ENCODE peak calls at places on chromosomes 16 and 17, in nine cellular contexts. Z is GM23338; H is uterus; P is left ventricle myocardium inferior; J is IMR-90; U is CD4-positive, alpha-beta memory T cell; C is heart left ventricle; S is transverse colon; W is HAP-1. O is an unnamed sample. For H3K4me1, the result is how much of the 10 kb centered on the place peaks cover.

GRCh38 chr16:73846292-73846849 is 450.2 kb upstream of the PSMD7 start:
- DNase-seq in P (no peak), S (no peak), C (no peak), J (no peak), Z (peak), U (no peak), H (no peak), W (no peak), O (no peak)

GRCh38 chr16:68324780-68325357 is 14.1 kb downstream of the PRMT7 start:
- DNase-seq in J (no peak), W (no peak), Z (no peak), U (no peak), C (no peak), H (no peak), P (no peak), S (no peak), O (no peak)

GRCh38 chr16:50763211-50763610 is 21.3 kb downstream of the CYLD start:
- DNase-seq in C (no peak), Z (no peak), S (no peak), H (no peak), J (peak), P (no peak), U (no peak), W (no peak), O (no peak)

GRCh38 chr16:7513429-7513828 is 180.8 kb downstream of the RBFOX1 start:
- DNase-seq in U (no peak), Z (peak), H (no peak), J (no peak), C (no peak), P (no peak), W (no peak), S (no peak), O (peak)

GRCh38 chr16:55494994-55495421 is 13.9 kb upstream of the LPCAT2 start:
- DNase-seq in Z (peak), W (no peak), S (peak), J (peak), U (no peak), P (no peak), H (peak), C (no peak), O (peak)

GRCh38 chr17:14381606-14382005 is 80.7 kb downstream of the HS3ST3B1 start:
- DNase-seq in J (no peak), W (no peak), H (no peak), S (no peak), C (no peak), P (no peak), U (no peak), Z (no peak), O (no peak)

GRCh38 chr17:16962804-16963203 is 9.1 kb downstream of the TNFRSF13B start:
- DNase-seq in U (no peak), J (no peak), W (no peak), C (no peak), Z (peak), S (no peak), P (no peak), H (no peak), O (no peak)

GRCh38 chr17:8223356-8224063 is 13.1 kb upstream of the AURKB start:
- DNase-seq in U (no peak), J (peak), P (peak), C (peak), S (peak), H (peak), W (peak), Z (peak), O (peak)

GRCh38 chr17:18920911-18921441 is 31.0 kb upstream of the SLC5A10 start:
- DNase-seq in U (no peak), C (no peak), W (no peak), P (no peak), S (peak), Z (no peak), H (no peak), J (peak), O (no peak)

GRCh38 chr17:32446949-32447348 is 2.6 kb downstream of the PSMD11 start:
- DNase-seq in U (no peak), P (no peak), C (no peak), W (no peak), S (no peak), J (no peak), H (no peak), Z (no peak), O (no peak)

GRCh38 chr17:5364156-5364555 is 55.3 kb downstream of the NUP88 start:
- DNase-seq in H (no peak), J (peak), C (no peak), S (no peak), Z (no peak), U (no peak), W (no peak), P (no peak), O (no peak)

GRCh38 chr16:87968541-87968940 is 17.3 kb downstream of the BANP start:
- DNase-seq in Z (no peak), W (no peak), C (no peak), H (no peak), U (no peak), P (no peak), J (peak), S (no peak), O (no peak)

GRCh38 chr16:57994778-57995177 is 5.7 kb downstream of the ZNF319 start:
- DNase-seq in U (peak), C (peak), W (peak), H (no peak), S (peak), P (peak), J (peak), Z (peak), O (peak)

GRCh38 chr16:66521951-66522771 is 27.8 kb downstream of the TK2 start:
- DNase-seq in Z (no peak), H (no peak), U (peak), C (no peak), P (peak), S (peak), J (peak), W (no peak), O (no peak)

GRCh38 chr17:41717408-41718286 is 5.5 kb downstream of the GAST start:
- DNase-seq in Z (no peak), C (no peak), H (no peak), J (peak), U (peak), S (no peak), P (no peak), W (no peak), O (no peak)

GRCh38 chr17:50866261-50866949 is at the start of gene TOB1:
- DNase-seq in S (peak), J (peak), Z (peak), W (peak), H (peak), C (peak), P (peak), U (peak), O (peak)

GRCh38 chr17:50866950-50867855 is 1.0 kb upstream of the TOB1 start:
- DNase-seq in S (peak), W (peak), Z (peak), P (peak), H (peak), J (peak), C (peak), U (peak), O (peak)

GRCh38 chr17:50867856-50868438 is 1.8 kb upstream of the TOB1 start:
- DNase-seq in H (no peak), J (peak), Z (no peak), C (no peak), S (no peak), W (no peak), U (no peak), P (no peak), O (no peak)

GRCh38 chr17:50865868-50866260 is 290 bp downstream of the TOB1 start:
- DNase-seq in Z (no peak), U (no peak), J (no peak), W (no peak), H (no peak), P (no peak), S (no peak), C (no peak), O (no peak)

DNA sequence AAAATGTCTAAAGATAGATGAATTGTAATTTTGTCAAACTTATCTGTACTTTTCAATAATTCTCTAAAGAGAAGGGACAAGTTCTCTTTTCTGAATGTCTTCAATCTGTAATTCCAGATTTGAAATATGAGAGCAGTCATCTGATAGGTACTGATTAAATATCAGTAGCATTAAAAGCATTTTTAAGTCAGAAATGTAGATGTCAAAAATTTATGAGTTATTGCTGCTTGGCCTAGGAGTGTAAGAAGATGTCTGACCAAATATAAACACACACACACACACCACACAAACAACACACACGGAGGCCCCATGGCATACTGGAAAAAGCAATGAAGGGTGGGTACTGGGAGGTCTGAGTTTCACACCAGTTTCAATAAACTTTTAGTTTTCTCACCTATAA is 2.4 kb upstream of the TOB1 start:
- DNase-seq in U (no peak), H (no peak), J (no peak), W (no peak), S (no peak), Z (no peak), C (no peak), P (no peak), O (no peak)
- H3K4me3 ChIP-seq in U (peak), H (no peak), J (no peak), W (no peak), S (no peak), Z (peak), C (peak), P (peak), O (peak)

GRCh38 chr16:48734220-48734619 is 124.2 kb upstream of the N4BP1 start:
- DNase-seq in C (no peak), S (no peak), W (no peak), Z (no peak), U (no peak), H (no peak), J (no peak), P (no peak), O (no peak)
- H3K4me1 ChIP-seq in C (under half), S (under half), W (under half), Z (under half), U (under half), H (under half), J (under half), P (under half), O (under half)

GRCh38 chr16:69918241-69918640 is 32.9 kb upstream of the CLEC18A start:
- DNase-seq in S (no peak), W (peak), J (peak), U (no peak), Z (no peak), P (no peak), C (no peak), H (no peak), O (no peak)

GRCh38 chr16:69916445-69916844 is 34.7 kb upstream of the CLEC18A start:
- DNase-seq in J (no peak), W (no peak), C (no peak), H (no peak), Z (no peak), P (no peak), S (no peak), U (no peak), O (no peak)

GRCh38 chr16:69921125-69921524 is 30.0 kb upstream of the CLEC18A start:
- DNase-seq in P (no peak), U (no peak), H (no peak), J (peak), W (no peak), Z (no peak), C (no peak), S (no peak), O (no peak)

GRCh38 chr16:69917311-69917710 is 33.8 kb upstream of the CLEC18A start:
- DNase-seq in W (no peak), U (no peak), C (no peak), H (no peak), J (no peak), Z (no peak), S (no peak), P (no peak), O (no peak)

DNA sequence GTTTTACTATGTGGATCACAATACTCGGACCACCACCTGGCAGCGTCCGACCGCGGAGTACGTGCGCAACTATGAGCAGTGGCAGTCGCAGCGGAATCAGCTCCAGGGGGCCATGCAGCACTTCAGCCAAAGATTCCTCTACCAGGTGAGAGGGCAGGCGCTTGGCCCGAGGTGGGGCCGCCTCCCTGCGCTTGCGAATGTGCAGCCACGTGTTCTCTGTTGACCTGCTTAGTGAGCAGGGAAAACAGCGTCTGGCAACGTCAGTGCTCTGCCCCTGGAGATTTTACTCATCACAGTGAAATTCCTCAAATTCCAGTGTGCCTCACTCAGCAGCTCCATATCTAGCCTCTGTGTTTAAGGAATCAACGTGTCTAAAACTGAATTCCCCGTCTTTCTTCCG is 33.4 kb upstream of the CLEC18A start:
- DNase-seq in U (no peak), W (peak), J (peak), S (no peak), P (no peak), C (no peak), Z (peak), H (peak), O (no peak)
- H3K4me3 ChIP-seq in U (no peak), W (no peak), J (peak), S (no peak), P (no peak), C (no peak), Z (no peak), H (peak), O (no peak)

GRCh38 chr17:77407321-77408277 is 266.8 kb downstream of the SEC14L1 start:
- DNase-seq in W (no peak), U (no peak), P (no peak), S (peak), J (no peak), C (no peak), H (peak), Z (no peak), O (no peak)
- H3K4me1 ChIP-seq in W (under half), U (half or more), P (half or more), S (half or more), J (half or more), C (half or more), H (half or more), Z (under half), O (under half)

GRCh38 chr17:63634816-63635215 is 12.6 kb downstream of the MAP3K3 start:
- DNase-seq in H (no peak), S (no peak), W (no peak), C (no peak), U (no peak), P (no peak), J (no peak), Z (no peak), O (no peak)

GRCh38 chr17:63635313-63635712 is 13.1 kb downstream of the MAP3K3 start:
- DNase-seq in Z (no peak), U (no peak), P (no peak), J (no peak), S (no peak), W (no peak), C (no peak), H (no peak), O (no peak)

GRCh38 chr17:63633742-63634141 is 11.5 kb downstream of the MAP3K3 start:
- DNase-seq in P (no peak), H (no peak), C (no peak), U (no peak), J (no peak), W (no peak), S (no peak), Z (peak), O (no peak)

GRCh38 chr17:63634163-63634562 is 11.9 kb downstream of the MAP3K3 start:
- DNase-seq in W (no peak), P (no peak), J (peak), Z (peak), C (no peak), S (no peak), H (no peak), U (no peak), O (no peak)

GRCh38 chr17:63635787-63636186 is 13.6 kb downstream of the MAP3K3 start:
- DNase-seq in P (no peak), C (no peak), S (no peak), W (no peak), J (no peak), Z (no peak), U (no peak), H (no peak), O (no peak)
- H3K4me3 ChIP-seq in P (no peak), C (no peak), S (no peak), W (no peak), J (no peak), Z (no peak), U (no peak), H (no peak), O (no peak)

GRCh38 chr17:81386141-81386645 is 9.1 kb upstream of the BAHCC1 start:
- DNase-seq in S (peak), W (no peak), H (no peak), Z (peak), C (peak), J (no peak), P (no peak), U (no peak), O (no peak)
- H3K4me1 ChIP-seq in S (under half), W (under half), H (under half), Z (under half), C (under half), J (under half), P (half or more), U (under half), O (under half)

GRCh38 chr17:65046236-65046635 is 10.3 kb downstream of the GNA13 start:
- DNase-seq in H (no peak), P (no peak), C (no peak), U (no peak), Z (no peak), W (no peak), J (no peak), S (no peak), O (no peak)
- H3K4me3 ChIP-seq in H (no peak), P (no peak), C (no peak), U (no peak), Z (no peak), W (no peak), J (no peak), S (no peak), O (no peak)

GRCh38 chr17:1180434-1180742 is 607 bp upstream of the ABR start:
- DNase-seq in S (no peak), P (no peak), C (no peak), H (no peak), U (no peak), Z (peak), J (no peak), W (no peak), O (no peak)
- H3K4me1 ChIP-seq in S (under half), P (half or more), C (under half), H (under half), U (under half), Z (under half), J (under half), W (under half), O (under half)

O was measured in BE2C.